ENCODE peak calls at places on chromosomes 1 and 21, in four cellular contexts. I is NT2/D1, U is tibial artery, L is fibroblast of lung. P is an unnamed sample. For H3K4me1, the result is how much of the 10 kb centered on the place peaks cover.

GRCh38 chr1:30274937-30275621 is 448.3 kb downstream of the MATN1 start:
- DNase-seq in L (no peak), U (no peak), I (no peak), P (no peak)

GRCh38 chr1:179743679-179744400 is 749 bp downstream of the FAM163A start:
- DNase-seq in L (no peak), I (no peak), U (no peak), P (no peak)

GRCh38 chr1:20413136-20413790 is 72.7 kb downstream of the CAMK2N1 start:
- DNase-seq in L (no peak), I (no peak), U (no peak), P (no peak)

GRCh38 chr1:172144445-172145060 is 275.9 kb upstream of the C1orf105 start:
- DNase-seq in I (no peak), L (peak), U (peak), P (peak)

GRCh38 chr21:42737969-42738590 is 84.7 kb downstream of the PDE9A start:
- DNase-seq in L (peak), U (peak), I (no peak), P (peak)

GRCh38 chr1:204806943-204807624 is 63.6 kb upstream of the NFASC start:
- DNase-seq in L (peak), I (peak), U (peak), P (peak)

GRCh38 chr1:56561227-56562019 is 17.9 kb downstream of the PLPP3 start:
- DNase-seq in I (no peak), U (no peak), L (no peak), P (no peak)

GRCh38 chr1:7218210-7218832 is 433.1 kb downstream of the CAMTA1 start:
- DNase-seq in I (peak), U (no peak), L (peak), P (no peak)

GRCh38 chr1:167566766-167567165 is 13.2 kb upstream of the CREG1 start:
- DNase-seq in U (no peak), L (no peak), I (no peak), P (no peak)

GRCh38 chr1:149846600-149847466 is 52.5 kb upstream of the BOLA1 start:
- DNase-seq in I (no peak), L (no peak), U (no peak), P (no peak)

GRCh38 chr1:149849947-149850360 is 49.4 kb upstream of the BOLA1 start:
- DNase-seq in L (peak), I (no peak), U (no peak), P (no peak)

GRCh38 chr1:149849246-149849946 is 50.0 kb upstream of the BOLA1 start:
- DNase-seq in U (no peak), L (peak), I (no peak), P (no peak)

GRCh38 chr1:149848811-149849210 is 50.6 kb upstream of the BOLA1 start:
- DNase-seq in I (no peak), L (peak), U (no peak), P (no peak)

DNA sequence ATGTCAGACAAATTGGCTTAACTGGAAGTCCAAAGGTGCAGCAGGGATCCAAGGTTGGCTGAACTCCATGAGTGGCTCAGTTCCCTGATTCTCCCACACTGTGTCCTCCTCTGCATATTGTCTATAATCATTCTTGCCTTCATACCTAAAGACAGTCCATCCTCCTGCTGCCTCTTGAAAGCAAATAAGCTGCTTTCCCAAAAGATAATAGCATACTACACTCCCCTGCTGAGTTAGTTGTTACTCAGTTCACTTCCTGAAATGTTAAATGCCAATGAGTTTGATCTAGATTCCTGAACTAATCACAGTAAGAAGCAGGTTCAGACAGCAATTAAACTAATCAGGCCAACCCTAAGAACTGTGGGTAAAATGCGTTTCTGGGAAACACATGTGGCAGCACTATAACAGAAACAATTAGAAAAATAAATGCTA is 51.0 kb upstream of the BOLA1 start:
- DNase-seq in I (no peak), L (peak), U (no peak), P (no peak)
- H3K4me3 ChIP-seq in I (peak), L (no peak), U (no peak), P (no peak)

DNA sequence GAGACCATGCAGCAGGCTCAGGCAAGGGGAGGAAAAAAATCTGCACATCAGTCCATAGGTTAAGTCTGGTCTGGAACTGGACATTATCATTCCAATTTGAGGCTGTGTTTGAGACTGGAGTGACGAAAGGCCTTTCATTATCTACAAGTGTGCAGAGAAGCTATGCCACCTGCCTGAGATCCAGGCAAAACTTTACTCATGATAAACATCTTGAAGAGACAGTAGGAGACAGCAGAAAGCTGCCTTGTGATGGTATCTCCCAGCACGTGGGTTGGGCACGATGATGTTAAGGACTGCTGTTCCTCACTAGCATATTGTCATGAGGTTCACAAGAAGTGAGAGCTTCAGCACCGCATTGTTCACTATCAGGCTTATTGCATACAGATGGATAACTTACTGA is 126.4 kb downstream of the PLXNA2 start:
- DNase-seq in I (no peak), L (no peak), U (no peak), P (no peak)
- H3K4me1 ChIP-seq in I (under half), L (under half), U (under half), P (under half)

GRCh38 chr1:3501437-3501836 is 47.0 kb downstream of the ARHGEF16 start:
- DNase-seq in I (no peak), U (no peak), L (no peak), P (no peak)
- H3K4me3 ChIP-seq in I (no peak), U (no peak), L (no peak), P (no peak)

DNA sequence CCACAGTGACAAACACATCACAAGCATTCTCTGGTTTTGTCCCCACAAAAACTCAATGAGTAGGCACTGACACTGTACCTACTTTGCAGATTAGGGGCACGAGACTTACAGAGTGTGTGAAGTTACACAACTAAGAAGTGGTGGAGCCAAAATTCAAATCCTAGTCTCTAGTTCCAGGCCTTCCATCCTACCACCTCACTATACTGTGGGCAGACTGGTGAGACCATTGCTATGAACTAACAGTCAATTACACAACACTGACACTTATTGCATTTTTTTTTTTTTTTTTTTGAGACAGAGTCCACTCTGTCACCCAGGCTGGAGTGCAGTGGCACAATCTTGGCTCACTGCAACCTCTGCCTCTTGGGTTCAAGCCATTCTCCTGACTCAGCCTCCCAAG is 71.4 kb downstream of the KCNN3 start:
- DNase-seq in U (no peak), L (no peak), I (no peak), P (no peak)
- H3K4me1 ChIP-seq in U (under half), L (under half), I (under half), P (under half)

GRCh38 chr1:201740086-201740541 is 88.8 kb upstream of the IPO9 start:
- DNase-seq in I (no peak), L (no peak), U (no peak), P (no peak)
- H3K4me3 ChIP-seq in I (peak), L (peak), U (peak), P (peak)

GRCh38 chr1:31776032-31776431 is 11.9 kb upstream of the ADGRB2 start:
- DNase-seq in L (no peak), I (no peak), U (no peak), P (no peak)
- H3K4me1 ChIP-seq in L (under half), I (under half), U (under half), P (under half)

DNA sequence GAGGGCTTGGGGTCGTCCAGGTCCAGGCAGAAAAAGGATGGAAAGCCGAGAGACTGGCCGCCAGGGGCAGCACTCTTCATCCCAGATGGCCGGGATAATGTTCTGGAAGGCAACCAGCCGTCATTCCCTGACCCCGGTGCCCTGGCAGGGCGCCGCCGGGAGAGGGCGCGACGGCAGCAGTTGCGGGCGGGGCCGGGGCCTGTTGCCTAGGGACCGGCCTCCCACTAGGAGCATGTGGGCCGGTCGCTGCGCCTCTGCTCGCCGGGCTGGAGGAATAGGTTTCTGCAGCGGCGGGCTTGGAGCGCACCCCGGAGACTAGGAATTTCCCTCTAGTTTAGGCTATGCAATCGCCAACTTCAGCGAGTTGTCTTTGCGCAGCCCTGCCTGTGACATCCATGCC is 11.0 kb downstream of the DMRTB1 start:
- DNase-seq in L (peak), U (peak), I (peak), P (peak)
- H3K4me3 ChIP-seq in L (no peak), U (no peak), I (no peak), P (peak)

GRCh38 chr1:214570442-214570841 is 19.0 kb upstream of the PTPN14 start:
- DNase-seq in U (no peak), I (no peak), L (peak), P (no peak)

GRCh38 chr1:214571281-214571680 is 19.9 kb upstream of the PTPN14 start:
- DNase-seq in L (no peak), U (no peak), I (no peak), P (no peak)

GRCh38 chr1:214568328-214568727 is 16.9 kb upstream of the PTPN14 start:
- DNase-seq in I (no peak), U (no peak), L (peak), P (no peak)

GRCh38 chr1:214567481-214567980 is 16.1 kb upstream of the PTPN14 start:
- DNase-seq in U (no peak), I (no peak), L (no peak), P (no peak)

GRCh38 chr1:214569357-214570004 is 18.1 kb upstream of the PTPN14 start:
- DNase-seq in I (no peak), U (no peak), L (peak), P (no peak)
- H3K4me1 ChIP-seq in I (under half), U (under half), L (under half), P (under half)

GRCh38 chr1:29083318-29084195 is 40.1 kb downstream of the TMEM200B start:
- DNase-seq in I (no peak), L (peak), U (no peak), P (no peak)
- H3K4me3 ChIP-seq in I (no peak), L (no peak), U (no peak), P (no peak)

GRCh38 chr1:203202431-203203245 is 16.1 kb upstream of the CHI3L1 start:
- DNase-seq in U (peak), L (peak), I (no peak), P (peak)

GRCh38 chr1:203199481-203200058 is 13.1 kb upstream of the CHI3L1 start:
- DNase-seq in U (no peak), I (no peak), L (no peak), P (no peak)

GRCh38 chr1:203200916-203201315 is 14.4 kb upstream of the CHI3L1 start:
- DNase-seq in I (no peak), U (peak), L (no peak), P (no peak)

GRCh38 chr1:203200059-203200553 is 13.6 kb upstream of the CHI3L1 start:
- DNase-seq in I (no peak), L (peak), U (peak), P (peak)

DNA sequence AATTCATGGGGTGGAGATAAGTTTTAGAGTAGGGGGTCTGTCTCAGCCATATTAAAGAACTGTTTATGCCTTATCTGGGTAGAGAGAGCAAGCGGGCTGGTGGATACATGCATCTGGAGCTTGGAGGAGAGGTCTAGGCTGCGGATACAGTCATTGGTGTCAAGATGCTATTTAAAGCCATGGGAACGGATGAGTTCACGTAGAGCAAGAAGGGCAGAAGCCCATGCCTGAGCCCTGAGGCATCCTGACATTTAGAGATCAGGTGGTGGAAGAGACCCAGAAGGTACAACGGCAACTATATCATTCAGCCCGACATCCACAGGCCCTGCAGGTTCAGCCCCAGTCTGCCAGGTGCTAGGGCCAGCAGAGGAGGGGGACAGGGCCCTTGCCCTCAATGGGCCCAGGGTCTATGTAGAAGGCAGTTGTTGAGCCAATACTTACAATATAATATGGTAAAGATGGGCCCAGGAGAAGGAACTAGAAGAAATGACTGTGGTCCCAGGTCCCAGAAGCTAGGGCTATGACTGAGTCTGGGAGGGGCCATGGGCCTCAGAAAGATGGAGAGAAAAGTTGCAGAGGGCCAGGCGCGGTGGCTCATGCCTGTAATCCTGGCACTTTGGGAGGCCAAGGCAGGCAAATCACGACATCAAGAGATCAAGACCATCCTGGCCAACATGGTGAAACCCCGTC is 15.2 kb upstream of the CHI3L1 start:
- DNase-seq in L (no peak), U (peak), I (no peak), P (no peak)
- H3K4me1 ChIP-seq in L (under half), U (under half), I (under half), P (under half)

P was measured in psoas muscle.